ENCODE peak calls at places on chromosomes 1 and 21, in four cellular contexts. X is posterior cingulate gyrus, M is SW480, S is germinal center. O is an unnamed sample.

GRCh38 chr1:16236091-16236494 is 890 bp downstream of the CPLANE2 start:
- DNase-seq in X (no peak), M (peak; percentile 86), S (peak; percentile 82), O (peak; percentile 34)

GRCh38 chr21:40383951-40384350 is 463.0 kb downstream of the DSCAM start:
- DNase-seq in X (no peak), M (no peak), S (no peak), O (no peak)

GRCh38 chr1:204885288-204885711 is 14.6 kb downstream of the NFASC start:
- DNase-seq in X (no peak), M (no peak), S (no peak), O (peak; percentile 61)

GRCh38 chr1:109485001-109485400 is 1.3 kb downstream of the ATXN7L2 start:
- DNase-seq in X (no peak), M (no peak), S (no peak), O (no peak)

GRCh38 chr1:154774175-154774855 is 95.8 kb downstream of the KCNN3 start:
- DNase-seq in X (no peak), M (no peak), S (no peak), O (no peak)

GRCh38 chr1:167714098-167714850 is 7.5 kb upstream of the MPZL1 start:
- DNase-seq in X (peak; percentile 97), M (peak; percentile 82), S (peak; percentile 72), O (peak; percentile 88)

GRCh38 chr1:202964755-202965440 is 2.2 kb downstream of the CYB5R1 start:
- DNase-seq in X (no peak), M (no peak), S (no peak), O (no peak)

GRCh38 chr1:19452221-19452663 is 33.1 kb downstream of the CAPZB start:
- DNase-seq in X (no peak), M (no peak), S (no peak), O (no peak)

GRCh38 chr1:98385691-98386090 is 275.8 kb upstream of the SNX7 start:
- DNase-seq in X (no peak), M (no peak), S (no peak), O (no peak)

GRCh38 chr21:39156024-39156423 is 27.2 kb downstream of the PSMG1 start:
- DNase-seq in X (no peak), M (no peak), S (no peak), O (no peak)

GRCh38 chr1:43804569-43804968 is 97.2 kb downstream of the ST3GAL3 start:
- DNase-seq in X (no peak), M (no peak), S (no peak), O (no peak)

GRCh38 chr1:118210051-118210722 is 25.2 kb upstream of the SPAG17 start:
- DNase-seq in X (no peak), M (no peak), S (no peak), O (no peak)

GRCh38 chr1:76867342-76868130 is at the start of gene ST6GALNAC5:
- DNase-seq in X (peak; percentile 84), M (no peak), S (no peak), O (peak; percentile 43)

GRCh38 chr1:230976825-230977747 is 1.6 kb downstream of the TTC13 start:
- DNase-seq in X (no peak), M (no peak), S (peak; percentile 13), O (no peak)

GRCh38 chr1:197620660-197621273 is 154.5 kb downstream of the DENND1B start:
- DNase-seq in X (no peak), M (no peak), S (no peak), O (no peak)

GRCh38 chr1:96722161-96722908 is 751 bp downstream of the PTBP2 start:
- DNase-seq in X (peak; percentile 92), M (peak; percentile 36), S (peak; percentile 15), O (no peak)

GRCh38 chr21:34877485-34878128 is 171.5 kb downstream of the RUNX1 start:
- DNase-seq in X (no peak), M (no peak), S (no peak), O (no peak)

GRCh38 chr21:43644609-43645008 is 14.7 kb downstream of the HSF2BP start:
- DNase-seq in X (peak; percentile 93), M (no peak), S (no peak), O (no peak)

GRCh38 chr1:72837781-72838180 is 555.4 kb upstream of the NEGR1 start:
- DNase-seq in X (no peak), M (no peak), S (no peak), O (no peak)

GRCh38 chr1:226627050-226627755 is 78.6 kb downstream of the STUM start:
- DNase-seq in X (peak; percentile 59), M (no peak), S (no peak), O (no peak)

GRCh38 chr1:37479255-37480124 is 5.1 kb downstream of the ZC3H12A start:
- DNase-seq in X (peak; percentile 93), M (peak; percentile 95), S (peak; percentile 65), O (no peak)

GRCh38 chr1:155976913-155977606 is 1.3 kb downstream of the ARHGEF2 start:
- DNase-seq in X (no peak), M (peak; percentile 39), S (no peak), O (no peak)

GRCh38 chr1:65818966-65819365 is 26.3 kb downstream of the PDE4B start:
- DNase-seq in X (no peak), M (no peak), S (no peak), O (no peak)

GRCh38 chr1:178986204-178986603 is 39.5 kb upstream of the FAM20B start:
- DNase-seq in X (no peak), M (no peak), S (no peak), O (no peak)

GRCh38 chr1:235513495-235514366 is 9.5 kb upstream of the B3GALNT2 start:
- DNase-seq in X (no peak), M (peak; percentile 53), S (peak; percentile 44), O (peak; percentile 82)

GRCh38 chr1:220296941-220297460 is 24.7 kb upstream of the RAB3GAP2 start:
- DNase-seq in X (no peak), M (no peak), S (no peak), O (no peak)

GRCh38 chr1:94362466-94363058 is 55.6 kb upstream of the ABCD3 start:
- DNase-seq in X (no peak), M (no peak), S (no peak), O (no peak)

GRCh38 chr21:33063907-33064622 is 5.9 kb upstream of the OLIG1 start:
- DNase-seq in X (no peak), M (no peak), S (no peak), O (peak; percentile 65)

GRCh38 chr1:218930879-218931278 is 242.8 kb upstream of the LYPLAL1 start:
- DNase-seq in X (no peak), M (no peak), S (no peak), O (peak; percentile 60)

GRCh38 chr1:109137959-109138757 is 24.2 kb downstream of the ELAPOR1 start:
- DNase-seq in X (no peak), M (no peak), S (no peak), O (no peak)

GRCh38 chr1:214660900-214661299 is 57.9 kb downstream of the CENPF start:
- DNase-seq in X (peak; percentile 89), M (no peak), S (no peak), O (peak; percentile 83)

GRCh38 chr1:182175340-182176068 is 114.0 kb upstream of the ZNF648 start:
- DNase-seq in X (no peak), M (peak; percentile 44), S (no peak), O (no peak)